ENCODE peak calls at places on chromosomes 3 and 15, in eight cellular contexts. S, D, T, F, X, R, I and C are unnamed samples.

GRCh38 chr15:99015677-99016568 is 8.3 kb upstream of the PGPEP1L start:
- DNase-seq in S (no peak), D (no peak), T (no peak), F (no peak), X (peak; percentile 6), R (no peak), I (no peak), C (no peak)

GRCh38 chr3:71659758-71660666 is 65.2 kb downstream of the EIF4E3 start:
- DNase-seq in S (no peak), D (no peak), T (no peak), F (peak; percentile 25), X (no peak), R (no peak), I (no peak), C (no peak)

GRCh38 chr15:71566226-71566625 is 244.1 kb upstream of the NR2E3 start:
- DNase-seq in S (no peak), D (no peak), T (no peak), F (no peak), X (no peak), R (no peak), I (no peak), C (no peak)

GRCh38 chr3:33360136-33360825 is 79.9 kb downstream of the UBP1 start:
- DNase-seq in S (no peak), D (peak; percentile 85), T (no peak), F (peak; percentile 79), X (no peak), R (no peak), I (peak; percentile 37), C (peak; percentile 84)

GRCh38 chr3:13379191-13379830 is 40.8 kb downstream of the NUP210 start:
- DNase-seq in S (peak; percentile 37), D (peak; percentile 16), T (no peak), F (peak; percentile 85), X (no peak), R (no peak), I (peak; percentile 70), C (peak; percentile 83)

GRCh38 chr15:96273317-96274086 is 57.0 kb upstream of the NR2F2 start:
- DNase-seq in S (no peak), D (peak; percentile 98), T (no peak), F (peak; percentile 98), X (no peak), R (no peak), I (peak; percentile 99), C (peak; percentile 57)

GRCh38 chr15:81117136-81117535 is 16.9 kb upstream of the CFAP161 start:
- DNase-seq in S (no peak), D (no peak), T (no peak), F (peak; percentile 17), X (no peak), R (no peak), I (no peak), C (peak; percentile 67)

GRCh38 chr3:55166577-55167555 is 239.0 kb upstream of the LRTM1 start:
- DNase-seq in S (no peak), D (no peak), T (no peak), F (no peak), X (no peak), R (no peak), I (no peak), C (no peak)

GRCh38 chr3:163773136-163773535 is 1305.2 kb downstream of the SI start:
- DNase-seq in S (no peak), D (no peak), T (no peak), F (no peak), X (no peak), R (no peak), I (no peak), C (no peak)

GRCh38 chr3:50189274-50189673 is 2.1 kb upstream of the GNAT1 start:
- DNase-seq in S (peak; percentile 73), D (peak; percentile 40), T (peak; percentile 79), F (peak; percentile 79), X (peak; percentile 51), R (peak; percentile 80), I (peak; percentile 69), C (peak; percentile 95)

GRCh38 chr15:64949383-64950141 is 37.9 kb downstream of the ANKDD1A start:
- DNase-seq in S (no peak), D (no peak), T (no peak), F (no peak), X (no peak), R (no peak), I (no peak), C (no peak)

GRCh38 chr3:141486735-141487418 is at the start of gene RASA2:
- DNase-seq in S (peak; percentile 80), D (no peak), T (peak; percentile 84), F (no peak), X (peak; percentile 49), R (peak; percentile 58), I (peak; percentile 90), C (peak; percentile 89)

GRCh38 chr15:94061041-94061440 is 170.3 kb upstream of the MCTP2 start:
- DNase-seq in S (no peak), D (no peak), T (no peak), F (peak; percentile 38), X (no peak), R (no peak), I (peak; percentile 29), C (no peak)

GRCh38 chr15:61091229-61091628 is 137.9 kb downstream of the RORA start:
- DNase-seq in S (no peak), D (no peak), T (no peak), F (no peak), X (no peak), R (no peak), I (no peak), C (no peak)

GRCh38 chr3:158775801-158776399 is 26.0 kb upstream of the MFSD1 start:
- DNase-seq in S (no peak), D (no peak), T (no peak), F (no peak), X (no peak), R (no peak), I (no peak), C (no peak)

GRCh38 chr3:115341208-115341607 is 194.1 kb upstream of the ZBTB20 start:
- DNase-seq in S (no peak), D (peak; percentile 63), T (no peak), F (peak; percentile 72), X (no peak), R (no peak), I (peak; percentile 70), C (peak; percentile 73)

GRCh38 chr3:191329654-191330308 is 545 bp downstream of the UTS2B start:
- DNase-seq in S (peak; percentile 36), D (peak; percentile 24), T (peak; percentile 75), F (peak; percentile 68), X (peak; percentile 40), R (no peak), I (peak; percentile 72), C (peak; percentile 69)